ENCODE peak calls at places on chromosomes 6 and 20, in nine cellular contexts. E is H1; N is fibroblast of lung; G is breast epithelium; S is right atrium auricular region; D is OCI-LY7; J is brain microvascular endothelial cell; V is substantia nigra; C is CD8-positive, alpha-beta memory T cell. Y is an unnamed sample.

GRCh38 chr20:49584418-49585382 is 16.8 kb upstream of the PTGIS start:
- DNase-seq in E (no peak), N (no peak), G (no peak), S (no peak), D (no peak), J (no peak), V (no peak), C (no peak), Y (no peak)

GRCh38 chr6:159969921-159970320 is 1.0 kb downstream of the IGF2R start:
- DNase-seq in E (no peak), N (peak; percentile 79), G (no peak), S (peak; percentile 84), D (peak; percentile 21), J (peak; percentile 79), V (no peak), C (no peak), Y (no peak)

GRCh38 chr20:41249371-41249770 is 68.2 kb downstream of the ZHX3 start:
- DNase-seq in E (no peak), N (peak; percentile 88), G (no peak), S (peak; percentile 90), D (no peak), J (peak; percentile 92), V (no peak), C (no peak), Y (no peak)

GRCh38 chr20:58708246-58708931 is 15.8 kb downstream of the NPEPL1 start:
- DNase-seq in E (no peak), N (no peak), G (no peak), S (peak; percentile 32), D (no peak), J (no peak), V (no peak), C (no peak), Y (no peak)

GRCh38 chr20:60138263-60139127 is 180.3 kb downstream of the CDH26 start:
- DNase-seq in E (no peak), N (peak; percentile 18), G (no peak), S (no peak), D (peak; percentile 6), J (peak; percentile 50), V (no peak), C (no peak), Y (peak; percentile 25)

GRCh38 chr20:10610266-10610665 is 63.5 kb downstream of the JAG1 start:
- DNase-seq in E (no peak), N (no peak), G (no peak), S (no peak), D (no peak), J (no peak), V (no peak), C (no peak), Y (no peak)

GRCh38 chr6:12335717-12336116 is 45.6 kb downstream of the EDN1 start:
- DNase-seq in E (no peak), N (no peak), G (no peak), S (no peak), D (no peak), J (no peak), V (no peak), C (no peak), Y (no peak)

GRCh38 chr6:18845891-18846290 is 458.7 kb downstream of the RNF144B start:
- DNase-seq in E (no peak), N (no peak), G (no peak), S (no peak), D (no peak), J (no peak), V (no peak), C (no peak), Y (no peak)

GRCh38 chr6:52352239-52353008 is 9.5 kb upstream of the PAQR8 start:
- DNase-seq in E (no peak), N (peak; percentile 95), G (no peak), S (no peak), D (no peak), J (peak; percentile 96), V (no peak), C (no peak), Y (no peak)

GRCh38 chr20:46203510-46203837 is 85.4 kb downstream of the CD40 start:
- DNase-seq in E (no peak), N (no peak), G (no peak), S (no peak), D (no peak), J (no peak), V (no peak), C (no peak), Y (no peak)

GRCh38 chr6:170410241-170410640 is 103.7 kb downstream of the FAM120B start:
- DNase-seq in E (no peak), N (no peak), G (no peak), S (no peak), D (no peak), J (no peak), V (no peak), C (no peak), Y (no peak)

GRCh38 chr20:20695250-20695816 is 17.1 kb downstream of the RALGAPA2 start:
- DNase-seq in E (no peak), N (no peak), G (no peak), S (no peak), D (no peak), J (no peak), V (no peak), C (no peak), Y (no peak)

GRCh38 chr6:133512410-133513016 is 271.4 kb downstream of the EYA4 start:
- DNase-seq in E (no peak), N (peak; percentile 73), G (no peak), S (no peak), D (peak; percentile 24), J (peak; percentile 59), V (peak; percentile 10), C (no peak), Y (no peak)

GRCh38 chr20:57470212-57470522 is 54.8 kb downstream of the CTCFL start:
- DNase-seq in E (no peak), N (no peak), G (no peak), S (no peak), D (peak; percentile 61), J (no peak), V (no peak), C (no peak), Y (no peak)

GRCh38 chr20:63178445-63178818 is 37.5 kb downstream of the YTHDF1 start:
- DNase-seq in E (no peak), N (no peak), G (no peak), S (no peak), D (no peak), J (no peak), V (no peak), C (no peak), Y (no peak)

GRCh38 chr6:167275001-167275400 is 16.1 kb upstream of the UNC93A start:
- DNase-seq in E (no peak), N (no peak), G (no peak), S (no peak), D (no peak), J (no peak), V (no peak), C (no peak), Y (no peak)

GRCh38 chr6:167282165-167282564 is 8.9 kb upstream of the UNC93A start:
- DNase-seq in E (no peak), N (no peak), G (no peak), S (no peak), D (no peak), J (no peak), V (no peak), C (no peak), Y (no peak)

GRCh38 chr6:167275436-167275835 is 15.7 kb upstream of the UNC93A start:
- DNase-seq in E (no peak), N (no peak), G (no peak), S (peak; percentile 40), D (no peak), J (no peak), V (no peak), C (no peak), Y (no peak)

GRCh38 chr6:167276772-167277533 is 14.2 kb upstream of the UNC93A start:
- DNase-seq in E (no peak), N (no peak), G (no peak), S (peak; percentile 34), D (no peak), J (no peak), V (no peak), C (no peak), Y (no peak)

GRCh38 chr6:167279766-167280440 is 11.2 kb upstream of the UNC93A start:
- DNase-seq in E (no peak), N (no peak), G (no peak), S (no peak), D (no peak), J (no peak), V (no peak), C (no peak), Y (no peak)
- H3K27ac ChIP-seq in E (no peak overlapping the region), N (no peak overlapping the region), G (no peak overlapping the region), S (no peak overlapping the region), D (no peak overlapping the region), J (no peak overlapping the region), V (no peak overlapping the region), C (no peak overlapping the region), Y (no peak overlapping the region)

DNA sequence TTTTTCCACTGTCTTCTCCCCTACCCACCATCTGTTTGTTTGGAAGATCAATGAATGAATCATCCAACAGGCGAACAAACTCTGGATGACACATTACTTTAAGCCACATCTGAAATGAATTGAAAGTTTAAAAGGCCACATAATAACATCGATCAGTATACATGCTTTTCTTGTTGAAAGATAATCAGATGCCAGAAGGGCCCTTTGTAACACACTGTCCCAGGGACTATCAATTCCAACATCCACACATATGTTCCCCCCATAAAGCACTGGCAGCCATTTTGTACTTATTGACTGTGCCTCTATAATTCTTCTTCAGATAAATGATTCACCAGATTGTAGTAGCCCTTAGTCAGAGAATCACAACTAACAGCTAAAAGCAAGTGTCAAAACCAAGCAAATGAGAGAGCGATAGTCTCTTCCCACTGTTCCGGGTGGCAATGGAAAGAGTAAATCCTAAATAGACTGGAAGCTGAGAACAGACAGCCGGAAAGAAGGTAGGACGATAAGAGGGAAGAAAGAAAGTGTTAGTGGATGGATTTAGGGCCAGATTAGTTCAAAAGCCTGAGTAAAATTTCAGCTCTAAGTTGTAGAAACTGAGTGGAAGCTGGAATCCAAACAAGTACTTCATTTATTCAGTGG is 184.9 kb upstream of the TENT5A start:
- DNase-seq in E (no peak), N (peak; percentile 39), G (no peak), S (no peak), D (no peak), J (peak; percentile 11), V (no peak), C (no peak), Y (no peak)
- H3K27ac ChIP-seq in E (no peak overlapping the region), N (peak overlapping the region; percentile 58), G (peak overlapping the region; percentile 22), S (no peak overlapping the region), D (no peak overlapping the region), J (peak overlapping the region; percentile 82), V (no peak overlapping the region), C (no peak overlapping the region), Y (no peak overlapping the region)

GRCh38 chr6:140744648-140745320 is 1370.3 kb upstream of the CITED2 start:
- DNase-seq in E (no peak), N (peak; percentile 69), G (no peak), S (no peak), D (no peak), J (peak; percentile 65), V (no peak), C (no peak), Y (no peak)
- H3K27ac ChIP-seq in E (no peak overlapping the region), N (no peak overlapping the region), G (no peak overlapping the region), S (no peak overlapping the region), D (no peak overlapping the region), J (no peak overlapping the region), V (no peak overlapping the region), C (no peak overlapping the region), Y (no peak overlapping the region)

DNA sequence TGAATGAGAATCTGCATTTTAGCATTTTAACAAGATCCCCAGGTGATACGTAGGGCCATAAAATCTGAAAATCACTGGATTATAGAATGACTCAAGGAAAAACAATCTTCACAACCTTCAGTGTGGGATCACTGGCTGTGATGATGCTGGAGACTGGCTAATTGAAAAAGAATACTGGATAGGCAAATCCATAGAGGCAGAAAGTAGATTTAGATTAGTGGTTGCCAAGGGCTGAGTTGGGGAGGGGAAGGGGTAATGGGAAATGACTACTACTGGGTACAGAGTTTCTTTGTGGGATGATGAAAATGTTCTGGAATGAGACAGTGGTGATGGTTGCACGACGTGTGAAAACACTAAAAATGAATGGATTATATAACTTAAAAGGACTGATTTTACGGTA is 84.1 kb downstream of the CDK19 start:
- DNase-seq in E (no peak), N (no peak), G (no peak), S (no peak), D (no peak), J (no peak), V (no peak), C (no peak), Y (no peak)
- H3K27ac ChIP-seq in E (no peak overlapping the region), N (no peak overlapping the region), G (no peak overlapping the region), S (no peak overlapping the region), D (no peak overlapping the region), J (no peak overlapping the region), V (no peak overlapping the region), C (no peak overlapping the region), Y (no peak overlapping the region)